ENCODE peak calls at places on chromosome 1, in four cellular contexts. One of them, this sample, is unnamed. For H3K9me3 and H3K4me1, the result is how much of the 10 kb centered on the place peaks cover.

GRCh38 chr1:42942444-42942843 is 16.2 kb downstream of the SLC2A1 start:
- DNase-seq in K562: no peak
- DNase-seq in ovary: no peak
- DNase-seq in fibroblast of lung: no peak
- DNase-seq in this sample: no peak

GRCh38 chr1:6260961-6261614 is at the start of gene GPR153:
- DNase-seq in fibroblast of lung: peak
- DNase-seq in ovary: peak
- DNase-seq in K562: peak
- DNase-seq in this sample: peak

GRCh38 chr1:205270271-205270670 is 42.5 kb downstream of the TMCC2 start:
- DNase-seq in ovary: no peak
- DNase-seq in K562: no peak
- DNase-seq in fibroblast of lung: no peak
- DNase-seq in this sample: no peak

GRCh38 chr1:191537030-191537429 is 621.2 kb upstream of the RGS18 start:
- DNase-seq in fibroblast of lung: no peak
- DNase-seq in ovary: no peak
- DNase-seq in K562: no peak
- DNase-seq in this sample: no peak

GRCh38 chr1:224502459-224503160 is 68.0 kb upstream of the WDR26 start:
- DNase-seq in fibroblast of lung: no peak
- DNase-seq in ovary: peak
- DNase-seq in K562: peak
- DNase-seq in this sample: no peak

GRCh38 chr1:201790261-201790660 is 38.7 kb upstream of the IPO9 start:
- DNase-seq in ovary: no peak
- DNase-seq in K562: no peak
- DNase-seq in fibroblast of lung: peak
- DNase-seq in this sample: no peak

GRCh38 chr1:84493747-84494146 is 12.4 kb upstream of the SPATA1 start:
- DNase-seq in fibroblast of lung: no peak
- DNase-seq in ovary: no peak
- DNase-seq in K562: no peak
- DNase-seq in this sample: no peak

GRCh38 chr1:153343811-153344717 is 4.6 kb downstream of the PGLYRP4 start:
- DNase-seq in fibroblast of lung: no peak
- DNase-seq in K562: peak
- DNase-seq in ovary: no peak
- DNase-seq in this sample: no peak

GRCh38 chr1:215793210-215793609 is 226.1 kb downstream of the KCTD3 start:
- DNase-seq in K562: no peak
- DNase-seq in fibroblast of lung: peak
- DNase-seq in ovary: no peak
- DNase-seq in this sample: no peak

GRCh38 chr1:150567717-150568561 is 11.5 kb downstream of the MCL1 start:
- DNase-seq in ovary: peak
- DNase-seq in fibroblast of lung: peak
- DNase-seq in K562: peak
- DNase-seq in this sample: peak
- H3K4me3 ChIP-seq in ovary: peak
- H3K4me3 ChIP-seq in fibroblast of lung: no peak
- H3K4me3 ChIP-seq in K562: no peak
- H3K4me3 ChIP-seq in this sample: peak

DNA sequence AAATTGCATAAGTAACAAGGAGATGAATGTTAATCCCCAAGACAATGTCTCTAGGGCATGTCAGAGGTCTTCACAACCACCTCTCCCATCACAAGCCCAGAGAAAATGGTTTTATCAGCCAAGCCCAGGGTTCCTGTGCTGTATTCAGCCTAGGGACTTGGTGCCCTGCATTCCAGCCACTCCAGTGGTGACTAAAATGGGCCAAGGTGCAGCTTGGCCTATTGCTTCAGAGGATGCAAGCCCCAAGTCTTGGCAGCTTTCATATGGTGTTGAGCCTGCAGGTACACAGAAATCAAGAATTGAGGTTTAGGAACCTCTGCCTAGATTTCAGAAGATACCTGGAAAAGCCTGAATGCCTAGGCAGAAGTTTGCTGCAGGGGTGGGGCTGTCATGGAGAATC is 1118.6 kb downstream of the PLA2G4A start:
- DNase-seq in K562: no peak
- DNase-seq in ovary: no peak
- DNase-seq in fibroblast of lung: no peak
- DNase-seq in this sample: no peak
- H3K9me3 ChIP-seq in K562: under half
- H3K9me3 ChIP-seq in ovary: under half
- H3K9me3 ChIP-seq in fibroblast of lung: under half
- H3K9me3 ChIP-seq in this sample: under half

DNA sequence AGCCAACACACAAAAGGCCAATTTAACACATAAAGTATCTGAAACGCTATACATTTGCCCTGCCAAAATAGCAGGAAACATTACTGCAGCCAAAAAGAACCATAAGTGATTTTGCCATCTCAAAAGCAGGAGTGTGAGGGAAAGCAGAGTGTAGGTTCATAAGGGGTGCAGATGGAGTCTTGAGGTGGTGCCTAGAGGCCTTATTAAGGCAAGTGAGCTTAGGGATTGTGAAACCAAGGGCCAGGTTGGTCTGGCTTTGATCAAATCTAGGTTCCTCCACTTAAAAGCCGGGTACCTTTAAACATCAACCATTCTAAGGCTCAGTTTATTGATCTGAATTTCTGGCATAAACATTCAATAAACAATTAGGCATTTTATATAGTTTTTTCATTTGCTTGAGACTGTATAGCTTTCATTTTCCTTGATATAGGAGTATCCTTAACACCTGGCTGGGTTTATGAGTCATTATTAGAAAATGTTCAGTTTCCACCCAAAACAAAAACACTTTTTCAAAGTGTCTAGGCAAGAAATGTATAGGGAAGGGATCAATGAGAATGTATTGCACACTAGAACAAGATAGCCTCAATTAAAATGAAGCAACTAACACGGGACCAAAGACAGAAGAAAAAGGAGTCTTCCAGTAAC is 14.2 kb downstream of the JAK1 start:
- DNase-seq in fibroblast of lung: no peak
- DNase-seq in K562: no peak
- DNase-seq in ovary: no peak
- DNase-seq in this sample: no peak
- H3K4me1 ChIP-seq in fibroblast of lung: under half
- H3K4me1 ChIP-seq in K562: half or more
- H3K4me1 ChIP-seq in ovary: under half
- H3K4me1 ChIP-seq in this sample: half or more

DNA sequence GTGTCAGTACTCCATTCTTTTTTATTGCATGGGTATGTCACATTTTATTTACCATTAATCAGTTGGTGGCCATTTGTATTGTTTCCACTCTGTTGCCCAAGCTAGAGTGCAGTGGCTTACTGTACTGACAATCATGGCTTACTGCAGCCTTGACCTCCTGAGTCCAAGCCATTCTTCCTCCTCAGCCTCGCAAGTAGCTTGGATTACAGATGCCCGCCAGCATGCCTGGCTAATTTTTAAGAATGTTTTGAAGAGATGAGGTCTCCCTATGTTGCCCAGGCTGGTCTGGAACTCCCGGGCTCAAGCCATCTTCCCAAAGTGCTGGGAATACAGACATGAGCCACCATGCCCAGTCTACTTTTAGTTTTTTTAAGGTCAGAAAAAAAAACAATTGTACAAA is 813 bp upstream of the SFT2D2 start:
- DNase-seq in K562: no peak
- DNase-seq in ovary: no peak
- DNase-seq in fibroblast of lung: no peak
- DNase-seq in this sample: no peak
- H3K4me3 ChIP-seq in K562: no peak
- H3K4me3 ChIP-seq in ovary: peak
- H3K4me3 ChIP-seq in fibroblast of lung: no peak
- H3K4me3 ChIP-seq in this sample: peak

GRCh38 chr1:76919123-76919522 is 51.8 kb downstream of the ST6GALNAC5 start:
- DNase-seq in fibroblast of lung: no peak
- DNase-seq in K562: no peak
- DNase-seq in ovary: no peak
- DNase-seq in this sample: no peak
- H3K9me3 ChIP-seq in fibroblast of lung: under half
- H3K9me3 ChIP-seq in K562: under half
- H3K9me3 ChIP-seq in ovary: under half
- H3K9me3 ChIP-seq in this sample: under half

DNA sequence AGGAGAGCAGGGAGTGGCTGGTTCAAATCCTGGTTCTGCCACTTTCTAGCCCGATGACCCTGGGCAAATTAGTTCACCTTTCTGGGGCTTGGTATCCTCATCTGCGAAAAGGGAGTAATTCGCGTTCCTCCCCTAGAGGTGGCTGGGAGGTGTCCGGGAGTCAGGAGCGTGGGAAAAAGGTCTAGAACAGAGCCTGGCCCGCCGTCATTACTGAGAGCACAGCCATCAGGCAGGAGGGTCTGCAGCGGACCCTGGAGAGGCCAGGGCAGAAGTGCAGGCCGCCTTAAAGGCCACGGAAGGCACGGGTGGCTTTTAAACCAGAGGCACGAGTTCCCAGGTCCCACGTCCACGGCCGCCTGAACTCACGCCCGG is 886 bp downstream of the PANK4 start:
- DNase-seq in fibroblast of lung: no peak
- DNase-seq in K562: peak
- DNase-seq in ovary: no peak
- DNase-seq in this sample: no peak
- H3K4me1 ChIP-seq in fibroblast of lung: under half
- H3K4me1 ChIP-seq in K562: under half
- H3K4me1 ChIP-seq in ovary: under half
- H3K4me1 ChIP-seq in this sample: under half

This sample was measured in naive thymus-derived CD4-positive, alpha-beta T cell.